ENCODE peak calls at places on chromosomes 12 and 14, in five cellular contexts. L is Peyer's patch, T is left ventricle myocardium superior, F is NCI-H748 treated with DMSO at 0.1 percent for 48 hours, P is A673. K is an unnamed sample.

GRCh38 chr14:52325126-52325525 is 11.0 kb downstream of the PTGER2 start:
- DNase-seq in L (no peak), T (no peak), F (no peak), P (peak), K (no peak)

GRCh38 chr12:124240493-124240892 is 54.4 kb upstream of the RFLNA start:
- DNase-seq in L (no peak), T (no peak), F (no peak), P (peak), K (no peak)

GRCh38 chr14:24438198-24439095 is 4.1 kb downstream of the SDR39U1 start:
- DNase-seq in L (no peak), T (no peak), F (no peak), P (no peak), K (no peak)

GRCh38 chr14:100030441-100031153 is 34.6 kb upstream of the EVL start:
- DNase-seq in L (no peak), T (no peak), F (no peak), P (peak), K (no peak)

GRCh38 chr14:80152763-80153162 is 58.5 kb downstream of the DIO2 start:
- DNase-seq in L (no peak), T (no peak), F (no peak), P (no peak), K (no peak)

GRCh38 chr12:54431911-54432814 is 13.1 kb upstream of the ITGA5 start:
- DNase-seq in L (no peak), T (peak), F (peak), P (peak), K (no peak)

GRCh38 chr14:76975051-76975450 is 53.5 kb downstream of the IRF2BPL start:
- DNase-seq in L (no peak), T (no peak), F (no peak), P (no peak), K (no peak)

GRCh38 chr14:103657466-103657865 is 28.5 kb downstream of the KLC1 start:
- DNase-seq in L (no peak), T (peak), F (no peak), P (no peak), K (no peak)

GRCh38 chr12:42516573-42516972 is 73.0 kb downstream of the PRICKLE1 start:
- DNase-seq in L (no peak), T (no peak), F (no peak), P (no peak), K (no peak)

GRCh38 chr12:31582155-31582554 is 8.8 kb downstream of the DENND5B start:
- DNase-seq in L (no peak), T (no peak), F (no peak), P (no peak), K (no peak)

GRCh38 chr14:87529081-87529480 is 463.9 kb downstream of the GALC start:
- DNase-seq in L (no peak), T (no peak), F (no peak), P (no peak), K (no peak)

GRCh38 chr12:20487519-20487918 is 119.2 kb downstream of the PDE3A start:
- DNase-seq in L (no peak), T (no peak), F (no peak), P (no peak), K (no peak)

GRCh38 chr14:57486767-57487379 is 6.8 kb downstream of the CCDC198 start:
- DNase-seq in L (no peak), T (no peak), F (peak), P (peak), K (no peak)

GRCh38 chr14:61578745-61579144 is 116.6 kb upstream of the HIF1A start:
- DNase-seq in L (no peak), T (no peak), F (no peak), P (no peak), K (no peak)

GRCh38 chr14:97033556-97034081 is 236.4 kb downstream of the VRK1 start:
- DNase-seq in L (no peak), T (no peak), F (no peak), P (no peak), K (no peak)

GRCh38 chr14:55581011-55581806 is 1.2 kb downstream of the KTN1 start:
- DNase-seq in L (peak), T (peak), F (no peak), P (peak), K (peak)

GRCh38 chr14:70268760-70269159 is 80.0 kb upstream of the SLC8A3 start:
- DNase-seq in L (no peak), T (no peak), F (no peak), P (no peak), K (no peak)

GRCh38 chr14:104724407-104724980 is 465 bp downstream of the ADSS1 start:
- DNase-seq in L (peak), T (peak), F (peak), P (no peak), K (no peak)

GRCh38 chr12:12379831-12380730 is 23.2 kb downstream of the BORCS5 start:
- DNase-seq in L (no peak), T (no peak), F (no peak), P (no peak), K (no peak)

GRCh38 chr14:102824832-102825231 is 47.6 kb downstream of the TRAF3 start:
- DNase-seq in L (no peak), T (peak), F (no peak), P (peak), K (no peak)

GRCh38 chr14:95442633-95443021 is 73.8 kb downstream of the SYNE3 start:
- DNase-seq in L (peak), T (peak), F (peak), P (peak), K (peak)

GRCh38 chr14:68951051-68951797 is 27.9 kb downstream of the ACTN1 start:
- DNase-seq in L (peak), T (peak), F (no peak), P (peak), K (peak)

K was measured in spleen.